ENCODE peak calls at places on chromosomes 3 and 15, in four cellular contexts. One of them, this sample, is unnamed. For H3K36me3, the result is how much of the 10 kb centered on the place peaks cover.

GRCh38 chr15:73935547-73935946 is 9.3 kb downstream of the LOXL1 start:
- DNase-seq in fibroblast of lung: no peak
- DNase-seq in GM23248: peak
- DNase-seq in GM23338: no peak
- DNase-seq in this sample: peak

GRCh38 chr3:141708367-141708766 is 29.7 kb upstream of the RNF7 start:
- DNase-seq in fibroblast of lung: no peak
- DNase-seq in GM23248: peak
- DNase-seq in GM23338: no peak
- DNase-seq in this sample: no peak

GRCh38 chr15:25176616-25176923 is 221.8 kb downstream of the SNRPN start:
- DNase-seq in fibroblast of lung: no peak
- DNase-seq in GM23248: no peak
- DNase-seq in GM23338: no peak
- DNase-seq in this sample: no peak

GRCh38 chr3:55189359-55189801 is 261.5 kb upstream of the LRTM1 start:
- DNase-seq in fibroblast of lung: peak
- DNase-seq in GM23248: peak
- DNase-seq in GM23338: peak
- DNase-seq in this sample: no peak

GRCh38 chr3:42216820-42217416 is 49.1 kb downstream of the CCK start:
- DNase-seq in fibroblast of lung: no peak
- DNase-seq in GM23248: peak
- DNase-seq in GM23338: no peak
- DNase-seq in this sample: no peak

GRCh38 chr15:64695571-64695992 is 79.8 kb downstream of the RBPMS2 start:
- DNase-seq in fibroblast of lung: no peak
- DNase-seq in GM23248: no peak
- DNase-seq in GM23338: no peak
- DNase-seq in this sample: no peak

GRCh38 chr3:166283856-166284255 is 446.6 kb upstream of the BCHE start:
- DNase-seq in fibroblast of lung: peak
- DNase-seq in GM23248: peak
- DNase-seq in GM23338: no peak
- DNase-seq in this sample: peak

GRCh38 chr15:32844118-32844711 is 126.4 kb downstream of the GREM1 start:
- DNase-seq in fibroblast of lung: peak
- DNase-seq in GM23248: peak
- DNase-seq in GM23338: peak
- DNase-seq in this sample: peak

GRCh38 chr15:45134682-45135604 is 5.1 kb downstream of the DUOX1 start:
- DNase-seq in fibroblast of lung: no peak
- DNase-seq in GM23248: no peak
- DNase-seq in GM23338: peak
- DNase-seq in this sample: no peak

GRCh38 chr15:80695099-80695910 is at the start of gene ABHD17C:
- DNase-seq in fibroblast of lung: peak
- DNase-seq in GM23248: peak
- DNase-seq in GM23338: peak
- DNase-seq in this sample: peak

GRCh38 chr3:56101576-56101975 is 366.7 kb downstream of the ERC2 start:
- DNase-seq in fibroblast of lung: no peak
- DNase-seq in GM23248: no peak
- DNase-seq in GM23338: no peak
- DNase-seq in this sample: no peak

GRCh38 chr15:66751579-66751978 is 49.5 kb downstream of the SMAD6 start:
- DNase-seq in fibroblast of lung: no peak
- DNase-seq in GM23248: peak
- DNase-seq in GM23338: no peak
- DNase-seq in this sample: peak

GRCh38 chr15:69074011-69074842 is 59.7 kb downstream of the NOX5 start:
- DNase-seq in fibroblast of lung: peak
- DNase-seq in GM23248: peak
- DNase-seq in GM23338: peak
- DNase-seq in this sample: peak

GRCh38 chr3:168157301-168157700 is 61.6 kb upstream of the GOLIM4 start:
- DNase-seq in fibroblast of lung: no peak
- DNase-seq in GM23248: no peak
- DNase-seq in GM23338: no peak
- DNase-seq in this sample: no peak

GRCh38 chr15:25331860-25332259 is 107.0 kb downstream of the UBE3A start:
- DNase-seq in fibroblast of lung: no peak
- DNase-seq in GM23248: no peak
- DNase-seq in GM23338: no peak
- DNase-seq in this sample: no peak

GRCh38 chr3:178088930-178089329 is 447.3 kb upstream of the KCNMB2 start:
- DNase-seq in fibroblast of lung: no peak
- DNase-seq in GM23248: no peak
- DNase-seq in GM23338: no peak
- DNase-seq in this sample: no peak

GRCh38 chr3:122403489-122403888 is 12.4 kb downstream of the WDR5B start:
- DNase-seq in fibroblast of lung: no peak
- DNase-seq in GM23248: peak
- DNase-seq in GM23338: no peak
- DNase-seq in this sample: no peak
- TF ChIP-seq EZH2 in fibroblast of lung: no peak
- TF ChIP-seq EZH2 in GM23248: no peak
- TF ChIP-seq EZH2 in GM23338: no peak
- TF ChIP-seq EZH2 in this sample: no peak

GRCh38 chr3:181723064-181723463 is 11.3 kb downstream of the SOX2 start:
- DNase-seq in fibroblast of lung: no peak
- DNase-seq in GM23248: no peak
- DNase-seq in GM23338: no peak
- DNase-seq in this sample: no peak

GRCh38 chr3:181723568-181724431 is 12.1 kb downstream of the SOX2 start:
- DNase-seq in fibroblast of lung: no peak
- DNase-seq in GM23248: no peak
- DNase-seq in GM23338: peak
- DNase-seq in this sample: no peak

GRCh38 chr3:181721369-181721768 is 9.6 kb downstream of the SOX2 start:
- DNase-seq in fibroblast of lung: no peak
- DNase-seq in GM23248: no peak
- DNase-seq in GM23338: no peak
- DNase-seq in this sample: no peak

GRCh38 chr3:181720281-181720680 is 8.6 kb downstream of the SOX2 start:
- DNase-seq in fibroblast of lung: no peak
- DNase-seq in GM23248: no peak
- DNase-seq in GM23338: no peak
- DNase-seq in this sample: no peak

DNA sequence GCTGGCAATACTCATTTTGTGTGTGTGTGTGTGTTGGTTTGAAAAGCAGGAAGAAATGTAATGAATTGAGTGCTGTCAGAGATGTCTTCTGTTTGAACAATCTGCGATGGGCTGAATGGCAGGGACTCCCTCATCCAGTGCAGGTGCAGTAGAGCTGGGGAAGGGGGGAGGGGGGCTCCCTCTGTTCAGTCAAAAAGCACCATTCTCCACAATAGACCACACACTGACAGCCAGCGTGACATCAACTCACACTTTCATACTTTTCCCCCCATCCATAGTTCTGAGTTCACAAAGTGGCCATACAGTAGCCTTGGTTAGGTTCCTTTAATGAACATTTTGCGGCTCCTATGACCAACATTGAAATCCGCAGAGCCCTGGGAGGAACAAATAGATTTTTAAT is 10.4 kb downstream of the SOX2 start:
- DNase-seq in fibroblast of lung: no peak
- DNase-seq in GM23248: no peak
- DNase-seq in GM23338: no peak
- DNase-seq in this sample: no peak
- H3K36me3 ChIP-seq in fibroblast of lung: under half
- H3K36me3 ChIP-seq in GM23248: under half
- H3K36me3 ChIP-seq in GM23338: under half
- H3K36me3 ChIP-seq in this sample: under half

GRCh38 chr3:137761563-137762503 is 2.3 kb upstream of the SOX14 start:
- DNase-seq in fibroblast of lung: no peak
- DNase-seq in GM23248: no peak
- DNase-seq in GM23338: peak
- DNase-seq in this sample: no peak
- TF ChIP-seq EZH2 in fibroblast of lung: peak
- TF ChIP-seq EZH2 in GM23248: no peak
- TF ChIP-seq EZH2 in GM23338: peak
- TF ChIP-seq EZH2 in this sample: no peak

GRCh38 chr3:140441006-140441405 is 236.9 kb upstream of the TRIM42 start:
- DNase-seq in fibroblast of lung: peak
- DNase-seq in GM23248: peak
- DNase-seq in GM23338: no peak
- DNase-seq in this sample: peak
- H3K36me3 ChIP-seq in fibroblast of lung: under half
- H3K36me3 ChIP-seq in GM23248: under half
- H3K36me3 ChIP-seq in GM23338: under half
- H3K36me3 ChIP-seq in this sample: under half

GRCh38 chr3:10505791-10506585 is 602 bp upstream of the ATP2B2 start:
- DNase-seq in fibroblast of lung: no peak
- DNase-seq in GM23248: no peak
- DNase-seq in GM23338: no peak
- DNase-seq in this sample: no peak
- TF ChIP-seq EZH2 in fibroblast of lung: peak
- TF ChIP-seq EZH2 in GM23248: no peak
- TF ChIP-seq EZH2 in GM23338: no peak
- TF ChIP-seq EZH2 in this sample: no peak

GRCh38 chr3:154273381-154273780 is 50.9 kb downstream of the DHX36 start:
- DNase-seq in fibroblast of lung: no peak
- DNase-seq in GM23248: no peak
- DNase-seq in GM23338: no peak
- DNase-seq in this sample: no peak
- H3K36me3 ChIP-seq in fibroblast of lung: under half
- H3K36me3 ChIP-seq in GM23248: half or more
- H3K36me3 ChIP-seq in GM23338: half or more
- H3K36me3 ChIP-seq in this sample: half or more

DNA sequence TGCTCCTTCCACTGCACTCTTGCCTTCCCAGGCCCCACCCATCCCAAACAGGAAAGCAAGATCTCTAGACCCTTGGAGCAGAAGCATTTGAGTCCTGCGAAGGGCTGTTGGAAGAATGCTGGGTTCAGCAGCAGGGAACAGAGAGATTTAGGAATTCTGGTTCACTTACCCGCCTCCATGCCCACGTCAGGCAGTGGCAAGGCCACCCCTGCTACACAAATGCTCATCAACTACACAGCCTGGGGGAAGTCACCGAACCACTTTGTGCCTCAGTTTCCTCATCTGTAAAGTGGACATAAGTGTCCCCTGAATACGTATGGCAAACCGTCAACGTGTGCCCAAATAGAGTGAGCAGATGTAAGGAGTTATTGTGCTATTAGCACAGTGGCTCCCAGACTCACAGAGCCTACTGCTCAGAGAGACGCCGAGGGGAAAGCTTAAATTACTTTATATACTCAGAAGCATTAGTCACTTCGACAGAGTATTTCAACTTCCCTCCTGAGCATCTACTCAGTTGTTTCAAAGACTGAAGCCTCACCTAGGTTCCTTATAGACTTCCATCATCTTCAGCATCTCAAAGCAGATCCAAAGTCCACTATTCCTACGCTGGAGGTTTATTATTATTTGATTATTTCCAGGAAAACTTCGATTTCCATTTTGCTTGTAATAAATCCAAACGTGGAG is 906 bp downstream of the HOMER2 start:
- DNase-seq in fibroblast of lung: no peak
- DNase-seq in GM23248: peak
- DNase-seq in GM23338: peak
- DNase-seq in this sample: peak
- TF ChIP-seq EZH2 in fibroblast of lung: no peak
- TF ChIP-seq EZH2 in GM23248: no peak
- TF ChIP-seq EZH2 in GM23338: no peak
- TF ChIP-seq EZH2 in this sample: no peak